ENCODE peak calls at places on chromosomes 11 and 22, in seven cellular contexts. One of them, this sample, is unnamed.

GRCh38 chr11:14643697-14644395 is at the start of gene PDE3B:
- DNase-seq in H1: no peak
- DNase-seq in heart right ventricle: peak
- DNase-seq in cardiac fibroblast: peak
- DNase-seq in CD8-positive, alpha-beta T cell: peak
- DNase-seq in Panc1: no peak
- DNase-seq in HCT116: peak
- DNase-seq in this sample: peak

GRCh38 chr11:6629892-6630631 is 10.8 kb upstream of the TPP1 start:
- DNase-seq in H1: no peak
- DNase-seq in heart right ventricle: no peak
- DNase-seq in cardiac fibroblast: no peak
- DNase-seq in CD8-positive, alpha-beta T cell: no peak
- DNase-seq in Panc1: no peak
- DNase-seq in HCT116: no peak
- DNase-seq in this sample: no peak

GRCh38 chr11:111456086-111456858 is 55.9 kb downstream of the BTG4 start:
- DNase-seq in H1: no peak
- DNase-seq in heart right ventricle: no peak
- DNase-seq in cardiac fibroblast: no peak
- DNase-seq in CD8-positive, alpha-beta T cell: no peak
- DNase-seq in Panc1: no peak
- DNase-seq in HCT116: no peak
- DNase-seq in this sample: peak

GRCh38 chr11:34236572-34236971 is 121.2 kb downstream of the ABTB2 start:
- DNase-seq in H1: no peak
- DNase-seq in heart right ventricle: no peak
- DNase-seq in cardiac fibroblast: no peak
- DNase-seq in CD8-positive, alpha-beta T cell: no peak
- DNase-seq in Panc1: no peak
- DNase-seq in HCT116: no peak
- DNase-seq in this sample: no peak

GRCh38 chr22:17107547-17107810 is 13.7 kb downstream of the TMEM121B start:
- DNase-seq in H1: no peak
- DNase-seq in heart right ventricle: no peak
- DNase-seq in cardiac fibroblast: no peak
- DNase-seq in CD8-positive, alpha-beta T cell: no peak
- DNase-seq in Panc1: no peak
- DNase-seq in HCT116: no peak
- DNase-seq in this sample: no peak

GRCh38 chr11:61543606-61544306 is 35.2 kb downstream of the LRRC10B start:
- DNase-seq in H1: no peak
- DNase-seq in heart right ventricle: no peak
- DNase-seq in cardiac fibroblast: peak
- DNase-seq in CD8-positive, alpha-beta T cell: no peak
- DNase-seq in Panc1: no peak
- DNase-seq in HCT116: no peak
- DNase-seq in this sample: no peak

GRCh38 chr22:34294986-34295385 is 374.7 kb upstream of the LARGE1 start:
- DNase-seq in H1: no peak
- DNase-seq in heart right ventricle: no peak
- DNase-seq in cardiac fibroblast: no peak
- DNase-seq in CD8-positive, alpha-beta T cell: no peak
- DNase-seq in Panc1: no peak
- DNase-seq in HCT116: no peak
- DNase-seq in this sample: no peak

GRCh38 chr11:86632499-86633269 is 39.7 kb downstream of the ME3 start:
- DNase-seq in H1: peak
- DNase-seq in heart right ventricle: no peak
- DNase-seq in cardiac fibroblast: peak
- DNase-seq in CD8-positive, alpha-beta T cell: no peak
- DNase-seq in Panc1: peak
- DNase-seq in HCT116: peak
- DNase-seq in this sample: no peak

GRCh38 chr22:48886604-48887393 is 940.9 kb downstream of the BRD1 start:
- DNase-seq in H1: no peak
- DNase-seq in heart right ventricle: no peak
- DNase-seq in cardiac fibroblast: no peak
- DNase-seq in CD8-positive, alpha-beta T cell: no peak
- DNase-seq in Panc1: no peak
- DNase-seq in HCT116: no peak
- DNase-seq in this sample: no peak

GRCh38 chr11:75797116-75797515 is 17.9 kb upstream of the UVRAG start:
- DNase-seq in H1: no peak
- DNase-seq in heart right ventricle: no peak
- DNase-seq in cardiac fibroblast: no peak
- DNase-seq in CD8-positive, alpha-beta T cell: no peak
- DNase-seq in Panc1: no peak
- DNase-seq in HCT116: no peak
- DNase-seq in this sample: no peak

GRCh38 chr22:42399315-42400271 is 32.6 kb downstream of the NFAM1 start:
- DNase-seq in H1: no peak
- DNase-seq in heart right ventricle: peak
- DNase-seq in cardiac fibroblast: no peak
- DNase-seq in CD8-positive, alpha-beta T cell: no peak
- DNase-seq in Panc1: no peak
- DNase-seq in HCT116: no peak
- DNase-seq in this sample: no peak

GRCh38 chr11:60871378-60872061 is 4.2 kb downstream of the ZP1 start:
- DNase-seq in H1: no peak
- DNase-seq in heart right ventricle: peak
- DNase-seq in cardiac fibroblast: peak
- DNase-seq in CD8-positive, alpha-beta T cell: peak
- DNase-seq in Panc1: no peak
- DNase-seq in HCT116: no peak
- DNase-seq in this sample: no peak

GRCh38 chr22:32417906-32418305 is 5.9 kb upstream of the RTCB start:
- DNase-seq in H1: no peak
- DNase-seq in heart right ventricle: no peak
- DNase-seq in cardiac fibroblast: no peak
- DNase-seq in CD8-positive, alpha-beta T cell: no peak
- DNase-seq in Panc1: no peak
- DNase-seq in HCT116: no peak
- DNase-seq in this sample: no peak

GRCh38 chr11:1128333-1129142 is 29.2 kb upstream of the MUC5AC start:
- DNase-seq in H1: no peak
- DNase-seq in heart right ventricle: no peak
- DNase-seq in cardiac fibroblast: no peak
- DNase-seq in CD8-positive, alpha-beta T cell: no peak
- DNase-seq in Panc1: no peak
- DNase-seq in HCT116: no peak
- DNase-seq in this sample: peak

GRCh38 chr11:13140873-13141655 is 131.9 kb downstream of the RASSF10 start:
- DNase-seq in H1: no peak
- DNase-seq in heart right ventricle: no peak
- DNase-seq in cardiac fibroblast: peak
- DNase-seq in CD8-positive, alpha-beta T cell: no peak
- DNase-seq in Panc1: no peak
- DNase-seq in HCT116: no peak
- DNase-seq in this sample: no peak

GRCh38 chr22:49676783-49677494 is 150.7 kb downstream of the BRD1 start:
- DNase-seq in H1: no peak
- DNase-seq in heart right ventricle: no peak
- DNase-seq in cardiac fibroblast: no peak
- DNase-seq in CD8-positive, alpha-beta T cell: no peak
- DNase-seq in Panc1: no peak
- DNase-seq in HCT116: no peak
- DNase-seq in this sample: no peak

GRCh38 chr22:23789121-23789520 is 2.4 kb downstream of the SMARCB1 start:
- DNase-seq in H1: no peak
- DNase-seq in heart right ventricle: no peak
- DNase-seq in cardiac fibroblast: no peak
- DNase-seq in CD8-positive, alpha-beta T cell: no peak
- DNase-seq in Panc1: no peak
- DNase-seq in HCT116: no peak
- DNase-seq in this sample: no peak

GRCh38 chr11:6249822-6250555 is 9.6 kb upstream of the CCKBR start:
- DNase-seq in H1: no peak
- DNase-seq in heart right ventricle: peak
- DNase-seq in cardiac fibroblast: peak
- DNase-seq in CD8-positive, alpha-beta T cell: no peak
- DNase-seq in Panc1: peak
- DNase-seq in HCT116: peak
- DNase-seq in this sample: peak

GRCh38 chr11:35218956-35219355 is 80.0 kb downstream of the CD44 start:
- DNase-seq in H1: no peak
- DNase-seq in heart right ventricle: no peak
- DNase-seq in cardiac fibroblast: peak
- DNase-seq in CD8-positive, alpha-beta T cell: no peak
- DNase-seq in Panc1: no peak
- DNase-seq in HCT116: no peak
- DNase-seq in this sample: no peak

GRCh38 chr11:116072133-116072532 is 567.9 kb upstream of the CADM1 start:
- DNase-seq in H1: no peak
- DNase-seq in heart right ventricle: no peak
- DNase-seq in cardiac fibroblast: no peak
- DNase-seq in CD8-positive, alpha-beta T cell: no peak
- DNase-seq in Panc1: no peak
- DNase-seq in HCT116: no peak
- DNase-seq in this sample: no peak

GRCh38 chr11:110026823-110027626 is 66.2 kb upstream of the ZC3H12C start:
- DNase-seq in H1: no peak
- DNase-seq in heart right ventricle: no peak
- DNase-seq in cardiac fibroblast: no peak
- DNase-seq in CD8-positive, alpha-beta T cell: no peak
- DNase-seq in Panc1: no peak
- DNase-seq in HCT116: no peak
- DNase-seq in this sample: no peak

GRCh38 chr11:75644370-75644769 is 24.5 kb downstream of the MAP6 start:
- DNase-seq in H1: no peak
- DNase-seq in heart right ventricle: no peak
- DNase-seq in cardiac fibroblast: no peak
- DNase-seq in CD8-positive, alpha-beta T cell: no peak
- DNase-seq in Panc1: no peak
- DNase-seq in HCT116: no peak
- DNase-seq in this sample: no peak

GRCh38 chr11:134001101-134001500 is 44.3 kb upstream of the IGSF9B start:
- DNase-seq in H1: no peak
- DNase-seq in heart right ventricle: no peak
- DNase-seq in cardiac fibroblast: no peak
- DNase-seq in CD8-positive, alpha-beta T cell: no peak
- DNase-seq in Panc1: no peak
- DNase-seq in HCT116: no peak
- DNase-seq in this sample: no peak

GRCh38 chr22:45612451-45612901 is 59.2 kb upstream of the ATXN10 start:
- DNase-seq in H1: no peak
- DNase-seq in heart right ventricle: peak
- DNase-seq in cardiac fibroblast: peak
- DNase-seq in CD8-positive, alpha-beta T cell: peak
- DNase-seq in Panc1: no peak
- DNase-seq in HCT116: no peak
- DNase-seq in this sample: peak
- TF ChIP-seq CTCF in H1: no peak
- TF ChIP-seq CTCF in heart right ventricle: no peak
- TF ChIP-seq CTCF in cardiac fibroblast: no peak
- TF ChIP-seq CTCF in CD8-positive, alpha-beta T cell: no peak
- TF ChIP-seq CTCF in Panc1: no peak
- TF ChIP-seq CTCF in HCT116: no peak
- TF ChIP-seq CTCF in this sample: no peak

GRCh38 chr11:82976786-82977185 is 75.2 kb downstream of the DDIAS start:
- DNase-seq in H1: no peak
- DNase-seq in heart right ventricle: no peak
- DNase-seq in cardiac fibroblast: no peak
- DNase-seq in CD8-positive, alpha-beta T cell: no peak
- DNase-seq in Panc1: no peak
- DNase-seq in HCT116: no peak
- DNase-seq in this sample: no peak

GRCh38 chr11:82974135-82974534 is 72.6 kb downstream of the DDIAS start:
- DNase-seq in H1: no peak
- DNase-seq in heart right ventricle: no peak
- DNase-seq in cardiac fibroblast: no peak
- DNase-seq in CD8-positive, alpha-beta T cell: no peak
- DNase-seq in Panc1: no peak
- DNase-seq in HCT116: no peak
- DNase-seq in this sample: no peak

GRCh38 chr11:82969811-82970210 is 68.3 kb downstream of the DDIAS start:
- DNase-seq in H1: no peak
- DNase-seq in heart right ventricle: no peak
- DNase-seq in cardiac fibroblast: no peak
- DNase-seq in CD8-positive, alpha-beta T cell: no peak
- DNase-seq in Panc1: no peak
- DNase-seq in HCT116: no peak
- DNase-seq in this sample: no peak

GRCh38 chr11:82975882-82976281 is 74.3 kb downstream of the DDIAS start:
- DNase-seq in H1: no peak
- DNase-seq in heart right ventricle: no peak
- DNase-seq in cardiac fibroblast: no peak
- DNase-seq in CD8-positive, alpha-beta T cell: no peak
- DNase-seq in Panc1: no peak
- DNase-seq in HCT116: no peak
- DNase-seq in this sample: no peak

DNA sequence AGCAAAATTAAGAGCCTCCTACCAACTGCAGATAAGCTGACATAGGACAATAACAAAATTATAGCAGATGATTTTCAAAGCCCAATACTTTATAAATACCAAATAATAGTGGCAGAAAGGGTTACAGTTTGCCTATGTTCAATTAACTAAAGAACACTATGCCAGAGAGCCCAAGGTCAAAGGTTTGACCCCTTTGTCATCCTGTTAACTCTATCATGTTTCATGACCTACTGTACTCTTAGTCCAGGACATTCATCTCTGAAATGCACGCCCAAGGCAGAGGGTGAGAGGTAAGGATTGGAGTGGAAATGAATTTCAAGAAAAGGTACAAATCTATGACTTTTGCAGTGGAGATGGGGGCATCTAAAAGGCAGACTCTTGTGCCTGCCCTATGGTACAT is 70.6 kb downstream of the DDIAS start:
- DNase-seq in H1: no peak
- DNase-seq in heart right ventricle: no peak
- DNase-seq in cardiac fibroblast: no peak
- DNase-seq in CD8-positive, alpha-beta T cell: no peak
- DNase-seq in Panc1: no peak
- DNase-seq in HCT116: no peak
- DNase-seq in this sample: no peak
- H3K4me3 ChIP-seq in H1: no peak
- H3K4me3 ChIP-seq in heart right ventricle: no peak
- H3K4me3 ChIP-seq in cardiac fibroblast: no peak
- H3K4me3 ChIP-seq in CD8-positive, alpha-beta T cell: no peak
- H3K4me3 ChIP-seq in Panc1: no peak
- H3K4me3 ChIP-seq in HCT116: no peak
- H3K4me3 ChIP-seq in this sample: no peak

DNA sequence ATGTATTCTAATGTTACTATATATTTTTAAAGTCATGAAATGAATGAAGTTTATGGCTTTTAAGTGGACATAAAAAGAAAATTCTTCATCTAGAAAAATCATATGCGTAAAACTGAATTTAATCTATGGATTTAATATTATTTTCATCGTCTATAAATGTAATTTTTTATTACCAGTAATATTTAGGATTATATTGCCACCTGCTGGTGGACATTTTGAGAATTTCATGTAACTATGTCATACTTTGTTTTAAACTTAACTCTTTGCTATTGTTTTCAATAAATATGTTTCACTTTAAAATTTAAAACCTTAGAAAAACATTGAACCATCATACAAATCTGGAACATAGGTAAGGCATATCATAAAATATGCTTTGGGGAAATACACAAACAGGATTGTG is 66.5 kb upstream of the CEP126 start:
- DNase-seq in H1: no peak
- DNase-seq in heart right ventricle: no peak
- DNase-seq in cardiac fibroblast: peak
- DNase-seq in CD8-positive, alpha-beta T cell: no peak
- DNase-seq in Panc1: no peak
- DNase-seq in HCT116: no peak
- DNase-seq in this sample: no peak
- TF ChIP-seq CTCF in H1: no peak
- TF ChIP-seq CTCF in heart right ventricle: peak
- TF ChIP-seq CTCF in cardiac fibroblast: peak
- TF ChIP-seq CTCF in CD8-positive, alpha-beta T cell: no peak
- TF ChIP-seq CTCF in Panc1: no peak
- TF ChIP-seq CTCF in HCT116: no peak
- TF ChIP-seq CTCF in this sample: no peak

GRCh38 chr11:72038491-72038890 is 39.8 kb downstream of the IL18BP start:
- DNase-seq in H1: no peak
- DNase-seq in heart right ventricle: peak
- DNase-seq in cardiac fibroblast: peak
- DNase-seq in CD8-positive, alpha-beta T cell: no peak
- DNase-seq in Panc1: no peak
- DNase-seq in HCT116: no peak
- DNase-seq in this sample: peak
- H3K4me3 ChIP-seq in H1: no peak
- H3K4me3 ChIP-seq in heart right ventricle: peak
- H3K4me3 ChIP-seq in cardiac fibroblast: peak
- H3K4me3 ChIP-seq in CD8-positive, alpha-beta T cell: peak
- H3K4me3 ChIP-seq in Panc1: peak
- H3K4me3 ChIP-seq in HCT116: no peak
- H3K4me3 ChIP-seq in this sample: no peak

This sample was measured in lower leg skin.